ENCODE peak calls at places on chromosomes 1 and 21, in eight cellular contexts. R, T, P, I, S, E, U and J are unnamed samples.

GRCh38 chr1:100184536-100184935 is 6.5 kb upstream of the LRRC39 start:
- DNase-seq in R (no peak), T (no peak), P (no peak), I (no peak), S (no peak), E (no peak), U (no peak), J (no peak)

GRCh38 chr1:181587870-181588438 is 104.6 kb downstream of the CACNA1E start:
- DNase-seq in R (no peak), T (no peak), P (no peak), I (no peak), S (no peak), E (no peak), U (no peak), J (no peak)

GRCh38 chr1:245680395-245680794 is 525.6 kb downstream of the KIF26B start:
- DNase-seq in R (no peak), T (no peak), P (no peak), I (no peak), S (no peak), E (peak; percentile 15), U (no peak), J (no peak)

GRCh38 chr1:63746129-63746864 is 27.5 kb upstream of the ROR1 start:
- DNase-seq in R (no peak), T (no peak), P (no peak), I (no peak), S (peak; percentile 75), E (no peak), U (no peak), J (peak; percentile 78)

GRCh38 chr1:153775432-153776311 is 465 bp downstream of the SLC27A3 start:
- DNase-seq in R (peak; percentile 79), T (peak; percentile 73), P (no peak), I (peak; percentile 59), S (no peak), E (peak; percentile 80), U (peak; percentile 89), J (peak; percentile 44)

GRCh38 chr1:99475991-99476532 is 169.9 kb upstream of the PALMD start:
- DNase-seq in R (no peak), T (no peak), P (no peak), I (no peak), S (no peak), E (no peak), U (no peak), J (no peak)

GRCh38 chr1:71638081-71638766 is 557.4 kb upstream of the ZRANB2 start:
- DNase-seq in R (no peak), T (no peak), P (no peak), I (no peak), S (peak; percentile 23), E (no peak), U (no peak), J (peak; percentile 56)

GRCh38 chr1:147676306-147677085 is 6.2 kb upstream of the ACP6 start:
- DNase-seq in R (no peak), T (no peak), P (no peak), I (no peak), S (no peak), E (no peak), U (no peak), J (peak; percentile 54)

GRCh38 chr1:240970253-240970652 is 358.3 kb upstream of the GREM2 start:
- DNase-seq in R (no peak), T (no peak), P (no peak), I (no peak), S (no peak), E (no peak), U (no peak), J (no peak)

GRCh38 chr1:240965581-240966091 is 353.7 kb upstream of the GREM2 start:
- DNase-seq in R (no peak), T (no peak), P (no peak), I (no peak), S (no peak), E (no peak), U (no peak), J (no peak)

GRCh38 chr1:240962086-240962485 is 350.1 kb upstream of the GREM2 start:
- DNase-seq in R (no peak), T (no peak), P (no peak), I (no peak), S (no peak), E (no peak), U (no peak), J (no peak)

GRCh38 chr1:240968864-240969263 is 356.9 kb upstream of the GREM2 start:
- DNase-seq in R (no peak), T (no peak), P (no peak), I (no peak), S (no peak), E (no peak), U (no peak), J (no peak)

GRCh38 chr1:240967070-240967724 is 355.2 kb upstream of the GREM2 start:
- DNase-seq in R (no peak), T (no peak), P (no peak), I (no peak), S (no peak), E (no peak), U (no peak), J (peak; percentile 9)
- TF ChIP-seq CTCF in R (no peak), T (no peak), P (peak; percentile 35), I (no peak), S (peak; percentile 50), E (no peak), U (no peak), J (peak; percentile 9)

GRCh38 chr1:119006406-119007279 is 18.5 kb upstream of the TBX15 start:
- DNase-seq in R (no peak), T (no peak), P (no peak), I (no peak), S (no peak), E (no peak), U (no peak), J (no peak)
- H3K4me3 ChIP-seq in R (no peak overlapping the region), T (no peak overlapping the region), P (no peak overlapping the region), I (peak overlapping the region; percentile 25), S (no peak overlapping the region), E (no peak overlapping the region), U (no peak overlapping the region), J (no peak overlapping the region)

GRCh38 chr1:232610187-232610901 is 19.6 kb downstream of the SIPA1L2 start:
- DNase-seq in R (peak; percentile 58), T (peak; percentile 42), P (no peak), I (no peak), S (no peak), E (no peak), U (no peak), J (no peak)

GRCh38 chr1:232614811-232615210 is 15.1 kb downstream of the SIPA1L2 start:
- DNase-seq in R (no peak), T (no peak), P (no peak), I (no peak), S (no peak), E (no peak), U (no peak), J (no peak)

GRCh38 chr1:232615401-232615800 is 14.5 kb downstream of the SIPA1L2 start:
- DNase-seq in R (no peak), T (no peak), P (no peak), I (no peak), S (no peak), E (no peak), U (no peak), J (no peak)

GRCh38 chr1:232613752-232614381 is 16.1 kb downstream of the SIPA1L2 start:
- DNase-seq in R (no peak), T (no peak), P (no peak), I (no peak), S (peak; percentile 7), E (no peak), U (no peak), J (peak; percentile 97)

DNA sequence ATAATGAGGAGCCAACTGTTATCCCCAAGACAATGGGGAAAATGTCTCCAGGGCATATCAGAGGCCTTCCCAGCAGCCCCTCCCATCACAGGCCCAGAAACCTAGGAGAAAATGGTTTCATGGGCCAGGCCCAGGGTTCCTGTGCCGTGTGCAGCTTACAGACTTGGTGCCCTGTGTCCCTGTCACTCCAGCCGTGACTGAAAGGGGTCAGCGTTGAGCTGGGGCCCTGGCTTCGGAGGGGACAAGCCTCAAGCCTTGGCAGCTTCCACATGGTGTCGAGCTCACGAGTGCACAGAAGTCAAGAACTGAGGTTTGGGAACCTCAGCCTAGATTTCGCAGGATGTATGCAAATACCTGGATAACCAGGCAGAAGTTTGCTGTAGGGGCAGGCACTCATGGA is 18.1 kb downstream of the SIPA1L2 start:
- DNase-seq in R (no peak), T (no peak), P (no peak), I (no peak), S (no peak), E (no peak), U (no peak), J (no peak)
- TF ChIP-seq CTCF in R (no peak), T (no peak), P (peak; percentile 22), I (no peak), S (peak; percentile 11), E (no peak), U (no peak), J (no peak)

GRCh38 chr21:38610573-38611251 is 112.4 kb upstream of the ERG start:
- DNase-seq in R (no peak), T (no peak), P (no peak), I (no peak), S (no peak), E (no peak), U (no peak), J (no peak)
- H3K4me3 ChIP-seq in R (no peak overlapping the region), T (no peak overlapping the region), P (no peak overlapping the region), I (no peak overlapping the region), S (no peak overlapping the region), E (no peak overlapping the region), U (no peak overlapping the region), J (no peak overlapping the region)

DNA sequence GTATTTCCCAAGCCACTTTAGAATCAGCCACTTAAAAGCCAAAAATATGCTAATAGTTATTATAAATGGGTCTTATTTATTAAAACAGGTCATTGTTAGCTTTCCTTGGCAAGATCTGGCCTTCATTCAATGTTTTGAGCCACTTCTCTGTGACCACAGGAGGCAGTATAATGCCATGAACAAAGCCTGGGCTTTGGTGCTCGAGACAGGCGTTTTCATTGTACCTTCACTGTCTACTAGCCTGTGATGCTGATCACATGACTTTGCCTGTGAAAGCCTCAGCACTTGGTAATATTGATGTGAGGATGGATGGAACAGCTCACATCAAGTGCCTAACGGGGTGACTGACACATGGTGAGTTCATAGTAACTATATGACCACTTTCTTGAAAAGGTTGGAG is 217.0 kb downstream of the RWDD3 start:
- DNase-seq in R (no peak), T (no peak), P (no peak), I (no peak), S (no peak), E (no peak), U (no peak), J (no peak)
- TF ChIP-seq CTCF in R (no peak), T (no peak), P (peak; percentile 9), I (no peak), S (peak; percentile 17), E (no peak), U (no peak), J (no peak)

DNA sequence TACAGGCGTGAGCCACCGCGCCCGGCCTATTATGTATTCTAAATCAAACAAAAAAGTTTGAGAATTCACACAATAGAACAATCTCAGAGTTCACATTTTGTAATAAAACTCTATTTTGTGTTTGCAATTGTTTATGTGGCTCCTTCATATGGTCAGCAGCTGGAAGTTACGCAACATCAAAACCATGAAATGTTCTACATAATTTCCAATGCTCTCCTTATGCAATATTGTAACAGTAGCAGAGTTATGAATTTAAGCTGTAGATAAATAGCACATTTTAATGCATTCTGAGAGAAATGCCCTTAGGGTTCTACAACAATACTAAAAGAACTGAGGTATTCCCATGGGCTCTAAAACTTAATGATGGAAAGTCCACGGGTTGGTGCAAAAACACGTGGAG is 62.3 kb upstream of the COL11A1 start:
- DNase-seq in R (no peak), T (no peak), P (no peak), I (no peak), S (no peak), E (no peak), U (no peak), J (no peak)
- H3K4me3 ChIP-seq in R (no peak overlapping the region), T (no peak overlapping the region), P (no peak overlapping the region), I (no peak overlapping the region), S (no peak overlapping the region), E (no peak overlapping the region), U (no peak overlapping the region), J (no peak overlapping the region)